ENCODE peak calls at places on chromosomes 7 and 10, in ten cellular contexts. L, X, Y, H, N, T, W, Z, V and E are unnamed samples.

GRCh38 chr7:143385891-143386781 is 5.0 kb downstream of the ZYX start:
- DNase-seq in L (no peak), X (peak; percentile 20), Y (no peak), H (no peak), N (peak; percentile 53), T (no peak), W (no peak), Z (no peak), V (no peak), E (no peak)

GRCh38 chr7:22834028-22834427 is 11.4 kb upstream of the TOMM7 start:
- DNase-seq in L (no peak), X (no peak), Y (no peak), H (no peak), N (no peak), T (no peak), W (no peak), Z (no peak), V (no peak), E (no peak)

GRCh38 chr10:123913688-123914268 is 22.2 kb upstream of the CPXM2 start:
- DNase-seq in L (no peak), X (no peak), Y (no peak), H (no peak), N (no peak), T (no peak), W (peak; percentile 25), Z (no peak), V (no peak), E (no peak)

GRCh38 chr7:70599446-70600190 is 532.3 kb upstream of the GALNT17 start:
- DNase-seq in L (no peak), X (no peak), Y (no peak), H (peak; percentile 82), N (no peak), T (peak; percentile 64), W (no peak), Z (no peak), V (no peak), E (no peak)

GRCh38 chr7:18313970-18314369 is 181.6 kb upstream of the HDAC9 start:
- DNase-seq in L (peak; percentile 35), X (no peak), Y (no peak), H (no peak), N (no peak), T (no peak), W (no peak), Z (no peak), V (no peak), E (no peak)

GRCh38 chr7:24152356-24152755 is 131.6 kb upstream of the NPY start:
- DNase-seq in L (no peak), X (no peak), Y (no peak), H (peak; percentile 11), N (no peak), T (peak; percentile 67), W (no peak), Z (no peak), V (no peak), E (no peak)

GRCh38 chr10:30048768-30049507 is 10.4 kb downstream of the JCAD start:
- DNase-seq in L (no peak), X (no peak), Y (no peak), H (no peak), N (no peak), T (no peak), W (no peak), Z (no peak), V (no peak), E (no peak)

GRCh38 chr7:131109011-131109756 is 218.5 kb upstream of the MKLN1 start:
- DNase-seq in L (no peak), X (no peak), Y (no peak), H (peak; percentile 11), N (no peak), T (no peak), W (no peak), Z (no peak), V (no peak), E (no peak)

DNA sequence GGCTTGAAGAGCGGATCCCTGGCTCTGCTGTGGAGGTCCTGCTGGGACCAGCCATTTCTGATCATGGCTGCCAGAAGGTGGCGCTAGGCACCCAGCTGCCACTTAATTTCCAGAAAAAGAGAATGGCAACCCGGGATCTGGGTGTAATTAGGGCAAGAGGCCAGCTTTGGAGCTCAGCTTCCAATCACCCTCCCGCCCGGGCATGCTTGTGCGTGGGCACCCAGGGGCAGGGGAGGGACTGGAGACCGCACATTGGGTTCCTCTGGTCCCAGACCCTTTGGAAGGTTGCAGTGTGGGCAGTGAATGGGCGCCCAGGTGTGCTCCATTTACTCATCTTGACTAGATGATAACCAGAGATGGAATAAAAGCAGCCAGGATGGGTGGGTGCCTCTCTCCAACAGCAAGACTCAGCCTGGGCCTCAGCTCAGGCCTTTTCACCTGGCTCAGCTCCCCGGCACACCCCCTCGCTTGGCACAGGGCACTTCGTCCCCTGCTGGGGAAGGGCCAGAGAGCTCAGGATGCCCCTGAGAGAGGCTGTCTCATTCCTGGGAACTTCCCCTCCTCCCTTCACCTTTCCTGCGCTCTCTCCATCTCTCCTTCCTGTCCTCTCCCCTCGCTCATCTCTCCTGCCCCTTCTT is 14.7 kb downstream of the FAM241B start:
- DNase-seq in L (peak; percentile 83), X (peak; percentile 78), Y (peak; percentile 70), H (peak; percentile 52), N (peak; percentile 25), T (peak; percentile 80), W (peak; percentile 68), Z (no peak), V (peak; percentile 57), E (peak; percentile 82)
- TF ChIP-seq CTCF in L (peak; percentile 86), X (peak; percentile 64), Y (peak; percentile 82), H (peak; percentile 88), N (peak; percentile 48), T (peak; percentile 62), W (peak; percentile 67), Z (peak; percentile 88), V (peak; percentile 30), E (peak; percentile 86)

GRCh38 chr10:43316988-43317387 is 50.1 kb upstream of the RASGEF1A start:
- DNase-seq in L (no peak), X (no peak), Y (no peak), H (no peak), N (no peak), T (peak; percentile 68), W (no peak), Z (no peak), V (no peak), E (no peak)

GRCh38 chr10:43318978-43319965 is 52.2 kb upstream of the FXYD4 start:
- DNase-seq in L (no peak), X (no peak), Y (no peak), H (no peak), N (no peak), T (no peak), W (no peak), Z (no peak), V (no peak), E (no peak)

GRCh38 chr10:43320226-43320625 is 51.2 kb upstream of the FXYD4 start:
- DNase-seq in L (no peak), X (no peak), Y (no peak), H (no peak), N (no peak), T (no peak), W (no peak), Z (no peak), V (no peak), E (no peak)

GRCh38 chr10:43317422-43317821 is 50.6 kb upstream of the RASGEF1A start:
- DNase-seq in L (no peak), X (no peak), Y (no peak), H (no peak), N (no peak), T (no peak), W (no peak), Z (no peak), V (no peak), E (no peak)

DNA sequence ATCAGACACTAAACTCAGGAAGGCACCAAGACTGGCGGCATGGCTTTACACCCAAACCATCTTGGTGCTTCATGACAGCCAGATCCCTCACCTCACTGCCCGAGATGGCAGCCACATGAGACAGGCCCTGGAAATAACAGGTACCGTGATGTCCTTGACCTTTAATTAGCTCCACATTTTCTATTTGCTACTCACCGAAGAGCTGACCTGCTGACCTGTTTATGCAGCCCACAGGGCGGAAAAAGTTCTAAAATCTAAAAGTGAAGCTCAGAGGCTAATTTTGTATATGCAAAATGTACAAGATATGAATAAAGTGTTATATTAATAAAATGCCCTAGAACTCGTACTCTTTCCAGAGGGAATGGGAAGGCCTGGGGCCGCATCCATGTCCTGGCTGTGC is 51.6 kb upstream of the RASGEF1A start:
- DNase-seq in L (no peak), X (no peak), Y (no peak), H (no peak), N (no peak), T (no peak), W (no peak), Z (no peak), V (no peak), E (no peak)
- TF ChIP-seq CTCF in L (no peak), X (no peak), Y (no peak), H (no peak), N (no peak), T (no peak), W (no peak), Z (no peak), V (no peak), E (no peak)

GRCh38 chr7:100888988-100889760 is at the start of gene UFSP1:
- DNase-seq in L (peak; percentile 80), X (no peak), Y (no peak), H (no peak), N (no peak), T (no peak), W (peak; percentile 40), Z (no peak), V (no peak), E (peak; percentile 50)

GRCh38 chr7:100891555-100891954 is 2.0 kb upstream of the UFSP1 start:
- DNase-seq in L (no peak), X (no peak), Y (no peak), H (peak; percentile 83), N (no peak), T (no peak), W (no peak), Z (no peak), V (no peak), E (no peak)

GRCh38 chr7:100890640-100891521 is 1.4 kb upstream of the UFSP1 start:
- DNase-seq in L (no peak), X (no peak), Y (no peak), H (no peak), N (no peak), T (no peak), W (peak; percentile 56), Z (no peak), V (peak; percentile 67), E (peak; percentile 52)

GRCh38 chr7:100888529-100888987 is 957 bp downstream of the UFSP1 start:
- DNase-seq in L (no peak), X (no peak), Y (no peak), H (no peak), N (no peak), T (no peak), W (peak; percentile 22), Z (no peak), V (no peak), E (no peak)

DNA sequence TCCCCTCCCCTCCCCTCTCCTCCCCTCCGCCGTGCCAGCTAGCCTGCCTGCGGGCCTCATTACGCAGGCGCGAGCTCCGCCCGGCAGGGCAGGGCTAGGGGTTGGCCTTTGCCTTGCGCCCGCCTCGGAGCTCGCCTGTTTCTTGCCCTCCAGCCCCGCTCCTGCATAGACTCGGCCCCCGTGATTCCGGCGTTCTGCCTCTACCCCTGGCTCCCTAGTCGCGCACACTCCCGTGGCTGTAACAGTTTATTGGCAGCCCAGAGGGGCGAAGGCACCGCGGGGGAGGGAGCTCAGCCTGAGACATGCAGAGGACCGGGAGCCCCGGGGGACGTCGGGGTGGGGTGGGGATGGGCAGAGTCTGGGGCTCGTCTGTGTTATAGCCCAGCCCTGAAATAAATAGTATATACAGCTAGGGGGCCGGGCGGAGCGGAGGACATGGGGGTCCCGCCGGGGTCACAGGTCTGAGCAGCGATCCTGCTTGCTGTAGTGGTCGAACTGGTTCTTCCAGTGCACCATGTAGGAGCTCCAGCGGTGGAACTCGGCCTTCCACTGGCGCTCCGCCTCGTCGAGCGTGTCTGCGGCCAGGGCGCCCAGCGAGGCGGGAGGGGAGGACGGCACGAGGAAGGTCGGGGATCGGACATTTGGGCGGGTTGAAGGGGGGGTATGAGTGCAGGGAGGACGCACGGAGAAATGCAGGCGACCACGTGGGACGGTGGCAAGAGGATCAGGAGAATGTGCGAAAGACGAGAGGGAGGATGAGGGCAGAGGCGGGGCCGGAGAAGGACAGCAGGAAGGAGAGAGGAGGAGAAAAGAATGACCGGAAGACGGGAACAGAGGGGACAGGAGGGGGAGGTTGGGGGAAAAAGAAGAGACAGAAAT is 485 bp upstream of the UFSP1 start:
- DNase-seq in L (peak; percentile 95), X (peak; percentile 99), Y (peak; percentile 96), H (peak; percentile 90), N (peak; percentile 89), T (peak; percentile 93), W (peak; percentile 99), Z (peak; percentile 35), V (peak; percentile 92), E (peak; percentile 100)
- TF ChIP-seq CTCF in L (no peak), X (no peak), Y (no peak), H (no peak), N (no peak), T (no peak), W (no peak), Z (no peak), V (no peak), E (no peak)

GRCh38 chr7:114823290-114823689 is 98.6 kb upstream of the MDFIC start:
- DNase-seq in L (no peak), X (no peak), Y (no peak), H (peak; percentile 84), N (no peak), T (no peak), W (no peak), Z (no peak), V (no peak), E (no peak)

GRCh38 chr7:114822131-114822530 is 99.8 kb upstream of the MDFIC start:
- DNase-seq in L (no peak), X (no peak), Y (no peak), H (no peak), N (no peak), T (no peak), W (no peak), Z (no peak), V (no peak), E (no peak)

GRCh38 chr7:114822844-114823243 is 99.0 kb upstream of the MDFIC start:
- DNase-seq in L (no peak), X (no peak), Y (no peak), H (no peak), N (no peak), T (no peak), W (no peak), Z (no peak), V (no peak), E (no peak)

GRCh38 chr7:114820993-114821945 is 100.6 kb upstream of the MDFIC start:
- DNase-seq in L (peak; percentile 18), X (no peak), Y (no peak), H (no peak), N (no peak), T (no peak), W (no peak), Z (no peak), V (no peak), E (no peak)

GRCh38 chr7:114825423-114825951 is 96.4 kb upstream of the MDFIC start:
- DNase-seq in L (no peak), X (no peak), Y (no peak), H (no peak), N (no peak), T (no peak), W (no peak), Z (no peak), V (no peak), E (no peak)
- TF ChIP-seq CTCF in L (no peak), X (peak; percentile 16), Y (no peak), H (no peak), N (no peak), T (no peak), W (no peak), Z (peak; percentile 16), V (no peak), E (no peak)